ENCODE peak calls at places on chromosomes 1 and 21, in five cellular contexts. One of them, this sample, is unnamed.
A peak's percentile ranks its signal among the peaks of the same experiment; 100 is the strongest.

GRCh38 chr1:1562556-1563195 is 12.0 kb downstream of the SSU72 start:
- DNase-seq in lower leg skin: no peak
- DNase-seq in Calu3: no peak
- DNase-seq in sigmoid colon: no peak
- DNase-seq in RWPE1: no peak
- DNase-seq in this sample: no peak

GRCh38 chr1:17101261-17101660 is 18.0 kb downstream of the PADI2 start:
- DNase-seq in lower leg skin: no peak
- DNase-seq in Calu3: no peak
- DNase-seq in sigmoid colon: no peak
- DNase-seq in RWPE1: no peak
- DNase-seq in this sample: no peak

GRCh38 chr1:165152727-165153126 is 203.8 kb downstream of the LMX1A start:
- DNase-seq in lower leg skin: no peak
- DNase-seq in Calu3: peak; percentile 53
- DNase-seq in sigmoid colon: no peak
- DNase-seq in RWPE1: no peak
- DNase-seq in this sample: no peak

GRCh38 chr21:31446206-31446900 is 102.3 kb upstream of the TIAM1 start:
- DNase-seq in lower leg skin: no peak
- DNase-seq in Calu3: no peak
- DNase-seq in sigmoid colon: no peak
- DNase-seq in RWPE1: no peak
- DNase-seq in this sample: no peak

GRCh38 chr1:222547944-222548671 is at the start of gene HHIPL2:
- DNase-seq in lower leg skin: no peak
- DNase-seq in Calu3: no peak
- DNase-seq in sigmoid colon: no peak
- DNase-seq in RWPE1: no peak
- DNase-seq in this sample: no peak

GRCh38 chr1:22380024-22380785 is 71.4 kb upstream of the ZBTB40 start:
- DNase-seq in lower leg skin: no peak
- DNase-seq in Calu3: no peak
- DNase-seq in sigmoid colon: no peak
- DNase-seq in RWPE1: peak; percentile 43
- DNase-seq in this sample: no peak

GRCh38 chr1:160567858-160568682 is 11.2 kb downstream of the CD84 start:
- DNase-seq in lower leg skin: no peak
- DNase-seq in Calu3: no peak
- DNase-seq in sigmoid colon: no peak
- DNase-seq in RWPE1: no peak
- DNase-seq in this sample: no peak

GRCh38 chr1:36199934-36200741 is 24.1 kb upstream of the THRAP3 start:
- DNase-seq in lower leg skin: no peak
- DNase-seq in Calu3: peak; percentile 55
- DNase-seq in sigmoid colon: no peak
- DNase-seq in RWPE1: no peak
- DNase-seq in this sample: no peak

GRCh38 chr1:31422505-31423319 is 9.7 kb downstream of the SERINC2 start:
- DNase-seq in lower leg skin: peak; percentile 56
- DNase-seq in Calu3: peak; percentile 90
- DNase-seq in sigmoid colon: peak; percentile 76
- DNase-seq in RWPE1: peak; percentile 94
- DNase-seq in this sample: no peak

GRCh38 chr1:78645728-78646127 is 3.9 kb upstream of the IFI44 start:
- DNase-seq in lower leg skin: no peak
- DNase-seq in Calu3: no peak
- DNase-seq in sigmoid colon: no peak
- DNase-seq in RWPE1: no peak
- DNase-seq in this sample: no peak

DNA sequence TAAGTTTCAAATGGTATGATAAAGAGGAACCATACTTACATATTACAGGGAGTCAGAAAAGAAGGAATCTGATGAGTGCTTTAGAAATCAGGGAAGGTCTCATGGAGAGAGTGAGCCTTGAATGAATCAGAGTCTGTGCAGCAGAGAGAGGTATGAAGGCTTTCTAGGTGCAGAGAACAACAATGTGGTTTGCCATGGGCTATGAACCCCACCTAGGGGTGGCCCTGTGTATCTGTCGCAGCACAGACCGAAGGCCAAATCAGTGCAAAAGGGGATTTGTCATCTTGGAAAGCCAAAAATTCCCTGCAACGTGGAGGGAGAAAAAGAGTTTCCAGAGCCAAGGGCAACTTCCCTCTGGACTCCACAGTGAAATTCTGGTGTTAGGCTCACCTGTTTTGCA is 3.5 kb downstream of the PAPPA2 start:
- DNase-seq in lower leg skin: no peak
- DNase-seq in Calu3: peak; percentile 43
- DNase-seq in sigmoid colon: no peak
- DNase-seq in RWPE1: peak; percentile 13
- DNase-seq in this sample: no peak
- TF ChIP-seq CTCF in lower leg skin: no peak
- TF ChIP-seq CTCF in Calu3: peak; percentile 64
- TF ChIP-seq CTCF in sigmoid colon: peak; percentile 24
- TF ChIP-seq CTCF in RWPE1: no peak
- TF ChIP-seq CTCF in this sample: peak; percentile 21

GRCh38 chr1:62288224-62288623 is 31.0 kb downstream of the KANK4 start:
- DNase-seq in lower leg skin: no peak
- DNase-seq in Calu3: no peak
- DNase-seq in sigmoid colon: no peak
- DNase-seq in RWPE1: no peak
- DNase-seq in this sample: no peak

GRCh38 chr1:62285984-62286481 is 33.2 kb downstream of the KANK4 start:
- DNase-seq in lower leg skin: no peak
- DNase-seq in Calu3: no peak
- DNase-seq in sigmoid colon: no peak
- DNase-seq in RWPE1: no peak
- DNase-seq in this sample: no peak

GRCh38 chr1:62285440-62285839 is 33.8 kb downstream of the KANK4 start:
- DNase-seq in lower leg skin: no peak
- DNase-seq in Calu3: no peak
- DNase-seq in sigmoid colon: no peak
- DNase-seq in RWPE1: no peak
- DNase-seq in this sample: no peak

GRCh38 chr1:62288669-62289068 is 30.6 kb downstream of the KANK4 start:
- DNase-seq in lower leg skin: no peak
- DNase-seq in Calu3: no peak
- DNase-seq in sigmoid colon: no peak
- DNase-seq in RWPE1: no peak
- DNase-seq in this sample: no peak

DNA sequence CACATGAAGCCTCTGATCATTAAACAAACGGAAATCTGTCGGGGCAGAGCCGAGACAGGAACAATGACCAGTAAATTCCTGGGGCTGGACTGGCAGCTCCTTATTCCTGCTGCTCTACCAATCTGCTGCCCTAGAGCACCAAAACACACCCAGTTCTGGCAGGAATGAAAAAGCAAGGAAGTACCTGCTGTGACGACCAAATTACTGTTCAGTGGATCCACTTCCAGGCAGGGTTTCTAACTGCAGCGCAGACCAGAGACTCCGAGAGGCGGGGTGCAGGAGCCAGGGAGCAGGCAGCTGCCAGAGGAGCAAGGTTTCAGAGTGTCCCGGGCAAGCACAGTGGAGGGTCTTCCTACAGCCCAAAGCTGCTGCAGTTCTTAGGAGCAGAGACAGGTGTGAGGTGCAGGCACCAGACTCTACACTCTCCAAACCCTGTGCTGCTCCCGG is 32.4 kb downstream of the KANK4 start:
- DNase-seq in lower leg skin: no peak
- DNase-seq in Calu3: no peak
- DNase-seq in sigmoid colon: no peak
- DNase-seq in RWPE1: peak; percentile 27
- DNase-seq in this sample: no peak
- TF ChIP-seq CTCF in lower leg skin: no peak
- TF ChIP-seq CTCF in Calu3: no peak
- TF ChIP-seq CTCF in sigmoid colon: no peak
- TF ChIP-seq CTCF in RWPE1: no peak
- TF ChIP-seq CTCF in this sample: no peak

GRCh38 chr1:46068525-46068924 is 63.9 kb downstream of the PIK3R3 start:
- DNase-seq in lower leg skin: no peak
- DNase-seq in Calu3: no peak
- DNase-seq in sigmoid colon: no peak
- DNase-seq in RWPE1: no peak
- DNase-seq in this sample: no peak
- TF ChIP-seq CTCF in lower leg skin: no peak
- TF ChIP-seq CTCF in Calu3: no peak
- TF ChIP-seq CTCF in sigmoid colon: no peak
- TF ChIP-seq CTCF in RWPE1: no peak
- TF ChIP-seq CTCF in this sample: no peak

GRCh38 chr1:115717541-115717940 is 51.0 kb downstream of the CASQ2 start:
- DNase-seq in lower leg skin: no peak
- DNase-seq in Calu3: peak; percentile 70
- DNase-seq in sigmoid colon: peak; percentile 71
- DNase-seq in RWPE1: no peak
- DNase-seq in this sample: no peak
- TF ChIP-seq CTCF in lower leg skin: no peak
- TF ChIP-seq CTCF in Calu3: peak; percentile 18
- TF ChIP-seq CTCF in sigmoid colon: peak; percentile 68
- TF ChIP-seq CTCF in RWPE1: no peak
- TF ChIP-seq CTCF in this sample: peak; percentile 54

GRCh38 chr21:20877976-20878375 is 120.2 kb upstream of the NCAM2 start:
- DNase-seq in lower leg skin: no peak
- DNase-seq in Calu3: no peak
- DNase-seq in sigmoid colon: no peak
- DNase-seq in RWPE1: no peak
- DNase-seq in this sample: no peak

GRCh38 chr21:20874202-20874601 is 124.0 kb upstream of the NCAM2 start:
- DNase-seq in lower leg skin: no peak
- DNase-seq in Calu3: no peak
- DNase-seq in sigmoid colon: no peak
- DNase-seq in RWPE1: no peak
- DNase-seq in this sample: no peak

GRCh38 chr21:20875741-20876140 is 122.5 kb upstream of the NCAM2 start:
- DNase-seq in lower leg skin: no peak
- DNase-seq in Calu3: no peak
- DNase-seq in sigmoid colon: no peak
- DNase-seq in RWPE1: peak; percentile 2
- DNase-seq in this sample: no peak
- TF ChIP-seq CTCF in lower leg skin: no peak
- TF ChIP-seq CTCF in Calu3: no peak
- TF ChIP-seq CTCF in sigmoid colon: no peak
- TF ChIP-seq CTCF in RWPE1: no peak
- TF ChIP-seq CTCF in this sample: peak; percentile 63

This sample was measured in osteocyte.